ENCODE peak calls at places on chromosomes 13 and 19, in five cellular contexts. One of them, this sample, is unnamed.

GRCh38 chr13:20064128-20064527 is 96.7 kb downstream of the GJA3 start:
- DNase-seq in NCI-H1092: no peak
- DNase-seq in EL: peak
- DNase-seq in endodermal cell: no peak
- DNase-seq in T-helper 1 cell: no peak
- DNase-seq in this sample: peak

GRCh38 chr19:11457115-11457514 is 21.7 kb downstream of the PRKCSH start:
- DNase-seq in NCI-H1092: no peak
- DNase-seq in endodermal cell: peak
- DNase-seq in EL: no peak
- DNase-seq in T-helper 1 cell: no peak
- DNase-seq in this sample: no peak

GRCh38 chr13:40631605-40632004 is 34.8 kb downstream of the FOXO1 start:
- DNase-seq in T-helper 1 cell: no peak
- DNase-seq in NCI-H1092: no peak
- DNase-seq in endodermal cell: no peak
- DNase-seq in EL: no peak
- DNase-seq in this sample: no peak

GRCh38 chr13:19927117-19927734 is 31.3 kb upstream of the ZMYM2 start:
- DNase-seq in NCI-H1092: peak
- DNase-seq in T-helper 1 cell: no peak
- DNase-seq in EL: peak
- DNase-seq in endodermal cell: no peak
- DNase-seq in this sample: peak

GRCh38 chr13:41971848-41972247 is 10.9 kb upstream of the VWA8 start:
- DNase-seq in T-helper 1 cell: no peak
- DNase-seq in EL: no peak
- DNase-seq in NCI-H1092: no peak
- DNase-seq in endodermal cell: no peak
- DNase-seq in this sample: no peak

GRCh38 chr13:25752957-25753540 is 298.8 kb downstream of the SHISA2 start:
- DNase-seq in NCI-H1092: peak
- DNase-seq in EL: peak
- DNase-seq in endodermal cell: no peak
- DNase-seq in T-helper 1 cell: no peak
- DNase-seq in this sample: peak

GRCh38 chr13:26061947-26062346 is 10.1 kb upstream of the SHISA2 start:
- DNase-seq in T-helper 1 cell: no peak
- DNase-seq in endodermal cell: no peak
- DNase-seq in NCI-H1092: no peak
- DNase-seq in EL: peak
- DNase-seq in this sample: peak

GRCh38 chr13:45162821-45163220 is 38.0 kb downstream of the KCTD4 start:
- DNase-seq in endodermal cell: no peak
- DNase-seq in NCI-H1092: no peak
- DNase-seq in T-helper 1 cell: no peak
- DNase-seq in EL: peak
- DNase-seq in this sample: peak

GRCh38 chr19:54133312-54133956 is 4.1 kb upstream of the CNOT3 start:
- DNase-seq in endodermal cell: peak
- DNase-seq in NCI-H1092: no peak
- DNase-seq in T-helper 1 cell: no peak
- DNase-seq in EL: peak
- DNase-seq in this sample: peak

GRCh38 chr13:76822691-76823267 is 63.4 kb downstream of the KCTD12 start:
- DNase-seq in NCI-H1092: no peak
- DNase-seq in T-helper 1 cell: no peak
- DNase-seq in endodermal cell: no peak
- DNase-seq in EL: peak
- DNase-seq in this sample: peak

GRCh38 chr19:24177686-24178085 is 90.7 kb downstream of the ZNF254 start:
- DNase-seq in endodermal cell: no peak
- DNase-seq in T-helper 1 cell: no peak
- DNase-seq in EL: no peak
- DNase-seq in NCI-H1092: no peak
- DNase-seq in this sample: no peak

GRCh38 chr19:3736106-3736724 is 25.3 kb downstream of the APBA3 start:
- DNase-seq in endodermal cell: no peak
- DNase-seq in EL: no peak
- DNase-seq in NCI-H1092: no peak
- DNase-seq in T-helper 1 cell: no peak
- DNase-seq in this sample: no peak

GRCh38 chr19:1819976-1820255 is 7.8 kb upstream of the ATP8B3 start:
- DNase-seq in NCI-H1092: no peak
- DNase-seq in T-helper 1 cell: no peak
- DNase-seq in endodermal cell: no peak
- DNase-seq in EL: no peak
- DNase-seq in this sample: no peak

GRCh38 chr13:53200498-53201453 is 172.2 kb downstream of the OLFM4 start:
- DNase-seq in T-helper 1 cell: no peak
- DNase-seq in EL: peak
- DNase-seq in NCI-H1092: no peak
- DNase-seq in endodermal cell: peak
- DNase-seq in this sample: peak

GRCh38 chr13:98405107-98405571 is 171.8 kb downstream of the STK24 start:
- DNase-seq in endodermal cell: peak
- DNase-seq in T-helper 1 cell: no peak
- DNase-seq in NCI-H1092: no peak
- DNase-seq in EL: no peak
- DNase-seq in this sample: no peak

GRCh38 chr19:55802281-55802680 is 29.5 kb downstream of the NLRP11 start:
- DNase-seq in T-helper 1 cell: no peak
- DNase-seq in NCI-H1092: no peak
- DNase-seq in EL: no peak
- DNase-seq in endodermal cell: no peak
- DNase-seq in this sample: no peak

GRCh38 chr19:18278521-18279265 is 2.7 kb downstream of the JUND start:
- DNase-seq in NCI-H1092: no peak
- DNase-seq in endodermal cell: peak
- DNase-seq in T-helper 1 cell: no peak
- DNase-seq in EL: peak
- DNase-seq in this sample: no peak

GRCh38 chr19:3618144-3618810 is 8.3 kb downstream of the CACTIN start:
- DNase-seq in NCI-H1092: no peak
- DNase-seq in T-helper 1 cell: no peak
- DNase-seq in endodermal cell: peak
- DNase-seq in EL: peak
- DNase-seq in this sample: peak

GRCh38 chr19:41999071-41999877 is 5.2 kb upstream of the ATP1A3 start:
- DNase-seq in endodermal cell: peak
- DNase-seq in T-helper 1 cell: no peak
- DNase-seq in EL: no peak
- DNase-seq in NCI-H1092: no peak
- DNase-seq in this sample: no peak

GRCh38 chr13:25630327-25630726 is 258.6 kb downstream of the ATP8A2 start:
- DNase-seq in NCI-H1092: no peak
- DNase-seq in endodermal cell: no peak
- DNase-seq in T-helper 1 cell: no peak
- DNase-seq in EL: no peak
- DNase-seq in this sample: no peak

GRCh38 chr13:48750588-48751383 is 97.1 kb downstream of the CYSLTR2 start:
- DNase-seq in T-helper 1 cell: no peak
- DNase-seq in endodermal cell: no peak
- DNase-seq in EL: no peak
- DNase-seq in NCI-H1092: no peak
- DNase-seq in this sample: no peak

GRCh38 chr13:94236876-94237275 is 242.6 kb downstream of the DCT start:
- DNase-seq in endodermal cell: no peak
- DNase-seq in T-helper 1 cell: no peak
- DNase-seq in EL: no peak
- DNase-seq in NCI-H1092: no peak
- DNase-seq in this sample: no peak

GRCh38 chr19:38196948-38197656 is 26.9 kb downstream of the DPF1 start:
- DNase-seq in T-helper 1 cell: no peak
- DNase-seq in EL: no peak
- DNase-seq in NCI-H1092: no peak
- DNase-seq in endodermal cell: no peak
- DNase-seq in this sample: no peak

GRCh38 chr19:42229855-42230331 is 9.8 kb downstream of the ZNF526 start:
- DNase-seq in NCI-H1092: no peak
- DNase-seq in EL: no peak
- DNase-seq in endodermal cell: no peak
- DNase-seq in T-helper 1 cell: no peak
- DNase-seq in this sample: peak

This sample was measured in ELR.